ENCODE peak calls at places on chromosomes 6 and 20, in six cellular contexts. B is dorsolateral prefrontal cortex, N is Panc1, K is psoas muscle, V is HL-60, P is stomach. Z is an unnamed sample.

GRCh38 chr20:41998539-41999341 is 380.6 kb upstream of the CHD6 start:
- DNase-seq in B (no peak), N (no peak), K (no peak), V (no peak), P (no peak), Z (no peak)

GRCh38 chr20:8837396-8837795 is 231.5 kb upstream of the PLCB4 start:
- DNase-seq in B (no peak), N (no peak), K (no peak), V (no peak), P (no peak), Z (no peak)

GRCh38 chr6:133704371-133704770 is 184.5 kb upstream of the TCF21 start:
- DNase-seq in B (no peak), N (no peak), K (no peak), V (no peak), P (no peak), Z (no peak)

GRCh38 chr6:20778460-20778859 is 244.2 kb downstream of the CDKAL1 start:
- DNase-seq in B (no peak), N (no peak), K (no peak), V (no peak), P (no peak), Z (no peak)

GRCh38 chr20:35954907-35955251 is 577 bp upstream of the SCAND1 start:
- DNase-seq in B (no peak), N (no peak), K (no peak), V (no peak), P (no peak), Z (no peak)

GRCh38 chr6:135181333-135182119 is 418 bp downstream of the MYB start:
- DNase-seq in B (no peak), N (no peak), K (no peak), V (no peak), P (no peak), Z (no peak)

GRCh38 chr6:141452354-141452686 is 680.4 kb upstream of the GJE1 start:
- DNase-seq in B (no peak), N (no peak), K (no peak), V (no peak), P (no peak), Z (peak)

GRCh38 chr20:4150095-4150492 is 134.7 kb upstream of the RNF24 start:
- DNase-seq in B (no peak), N (no peak), K (no peak), V (no peak), P (no peak), Z (peak)

GRCh38 chr20:4167261-4168004 is 152.1 kb upstream of the RNF24 start:
- DNase-seq in B (peak), N (no peak), K (no peak), V (no peak), P (no peak), Z (peak)

GRCh38 chr6:10451828-10452509 is 37.1 kb upstream of the TFAP2A start:
- DNase-seq in B (no peak), N (no peak), K (no peak), V (no peak), P (no peak), Z (peak)

GRCh38 chr6:149683256-149683860 is 34.5 kb downstream of the LATS1 start:
- DNase-seq in B (no peak), N (no peak), K (no peak), V (no peak), P (no peak), Z (no peak)

GRCh38 chr6:106799008-106799952 is 169.9 kb downstream of the QRSL1 start:
- DNase-seq in B (no peak), N (no peak), K (no peak), V (no peak), P (no peak), Z (peak)

GRCh38 chr6:51949451-51949850 is 138.0 kb downstream of the PKHD1 start:
- DNase-seq in B (no peak), N (no peak), K (no peak), V (no peak), P (no peak), Z (no peak)

GRCh38 chr6:144262470-144263369 is 22.4 kb upstream of the UTRN start:
- DNase-seq in B (no peak), N (no peak), K (no peak), V (peak), P (no peak), Z (no peak)

GRCh38 chr6:53765270-53765669 is 29.5 kb upstream of the LRRC1 start:
- DNase-seq in B (no peak), N (no peak), K (no peak), V (no peak), P (no peak), Z (no peak)

GRCh38 chr6:79635179-79635578 is 4.0 kb downstream of the SH3BGRL2 start:
- DNase-seq in B (no peak), N (no peak), K (no peak), V (no peak), P (no peak), Z (no peak)

GRCh38 chr6:123636282-123636681 is 468 bp downstream of the TRDN start:
- DNase-seq in B (no peak), N (no peak), K (no peak), V (no peak), P (no peak), Z (no peak)

GRCh38 chr20:58129736-58130135 is 98.7 kb downstream of the ANKRD60 start:
- DNase-seq in B (no peak), N (no peak), K (no peak), V (no peak), P (no peak), Z (no peak)

GRCh38 chr6:26576929-26577719 is 19.6 kb upstream of the ABT1 start:
- DNase-seq in B (no peak), N (peak), K (no peak), V (peak), P (no peak), Z (peak)

GRCh38 chr6:130326496-130326895 is 39.3 kb upstream of the TMEM200A start:
- DNase-seq in B (no peak), N (no peak), K (no peak), V (no peak), P (no peak), Z (no peak)

GRCh38 chr6:45479834-45480696 is 102.3 kb upstream of the SUPT3H start:
- DNase-seq in B (no peak), N (no peak), K (no peak), V (peak), P (no peak), Z (no peak)

GRCh38 chr20:45374966-45375365 is 3.2 kb downstream of the TP53TG5 start:
- DNase-seq in B (no peak), N (no peak), K (no peak), V (no peak), P (no peak), Z (no peak)

GRCh38 chr6:26105842-26106241 is 18.6 kb downstream of the HFE start:
- DNase-seq in B (no peak), N (no peak), K (no peak), V (no peak), P (no peak), Z (no peak)

GRCh38 chr20:62485062-62485700 is 9.4 kb upstream of the GATA5 start:
- DNase-seq in B (no peak), N (no peak), K (no peak), V (no peak), P (peak), Z (no peak)

GRCh38 chr6:145660676-145661075 is 74.6 kb downstream of the EPM2A start:
- DNase-seq in B (no peak), N (no peak), K (no peak), V (no peak), P (no peak), Z (no peak)

GRCh38 chr6:143745160-143746133 is 67.7 kb downstream of the PHACTR2 start:
- DNase-seq in B (no peak), N (no peak), K (no peak), V (no peak), P (peak), Z (peak)

GRCh38 chr6:28141500-28142329 is at the start of gene ZKSCAN8:
- DNase-seq in B (peak), N (peak), K (peak), V (peak), P (peak), Z (peak)
- TF ChIP-seq CTCF in B (no peak), N (no peak), K (no peak), V (no peak), P (no peak), Z (no peak)

GRCh38 chr6:71491844-71492243 is 203.2 kb downstream of the OGFRL1 start:
- DNase-seq in B (no peak), N (no peak), K (no peak), V (no peak), P (no peak), Z (no peak)

GRCh38 chr6:71498643-71499042 is 210.0 kb downstream of the OGFRL1 start:
- DNase-seq in B (no peak), N (no peak), K (no peak), V (no peak), P (no peak), Z (no peak)

GRCh38 chr6:71492668-71493067 is 204.1 kb downstream of the OGFRL1 start:
- DNase-seq in B (no peak), N (no peak), K (no peak), V (no peak), P (no peak), Z (no peak)

GRCh38 chr6:71499667-71500066 is 211.1 kb downstream of the OGFRL1 start:
- DNase-seq in B (no peak), N (no peak), K (no peak), V (no peak), P (no peak), Z (no peak)

GRCh38 chr6:71496018-71496800 is 207.6 kb downstream of the OGFRL1 start:
- DNase-seq in B (no peak), N (no peak), K (no peak), V (no peak), P (no peak), Z (no peak)
- H3K4me3 ChIP-seq in B (peak), N (peak), K (peak), V (no peak), P (peak), Z (no peak)

GRCh38 chr6:1326535-1327121 is 14.7 kb downstream of the FOXQ1 start:
- DNase-seq in B (no peak), N (no peak), K (no peak), V (no peak), P (no peak), Z (no peak)

GRCh38 chr6:1327630-1328029 is 15.7 kb downstream of the FOXQ1 start:
- DNase-seq in B (no peak), N (no peak), K (no peak), V (no peak), P (no peak), Z (no peak)

GRCh38 chr6:1325471-1326309 is 13.8 kb downstream of the FOXQ1 start:
- DNase-seq in B (no peak), N (peak), K (no peak), V (no peak), P (peak), Z (no peak)

GRCh38 chr6:1322725-1323219 is 10.9 kb downstream of the FOXQ1 start:
- DNase-seq in B (no peak), N (no peak), K (no peak), V (no peak), P (no peak), Z (no peak)

DNA sequence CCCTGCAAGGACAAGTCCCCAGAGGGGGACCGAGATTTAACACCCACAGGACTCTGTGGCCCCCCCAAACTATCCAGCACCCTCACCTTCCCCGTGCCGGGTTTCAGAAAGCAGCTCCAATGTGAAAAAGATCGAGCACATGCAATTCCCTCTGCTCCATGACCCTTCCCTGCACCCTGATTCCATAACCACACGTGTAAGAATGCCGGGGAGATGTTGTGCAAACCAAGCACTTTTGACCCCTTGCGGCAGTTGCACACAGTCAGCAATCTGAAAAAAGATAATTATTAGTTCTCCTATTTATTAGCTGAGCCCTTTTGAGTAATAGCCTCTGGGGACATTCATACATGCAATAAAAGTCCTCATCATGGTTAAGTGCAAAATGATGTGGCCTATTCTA is 13.0 kb downstream of the FOXQ1 start:
- DNase-seq in B (no peak), N (no peak), K (no peak), V (no peak), P (no peak), Z (no peak)
- H3K27ac ChIP-seq in B (no peak), N (peak), K (no peak), V (no peak), P (peak), Z (no peak)

GRCh38 chr6:104955927-104956662 is 812 bp upstream of the LIN28B start:
- DNase-seq in B (no peak), N (no peak), K (no peak), V (no peak), P (no peak), Z (peak)
- TF ChIP-seq CTCF in B (no peak), N (peak), K (no peak), V (no peak), P (no peak), Z (peak)

DNA sequence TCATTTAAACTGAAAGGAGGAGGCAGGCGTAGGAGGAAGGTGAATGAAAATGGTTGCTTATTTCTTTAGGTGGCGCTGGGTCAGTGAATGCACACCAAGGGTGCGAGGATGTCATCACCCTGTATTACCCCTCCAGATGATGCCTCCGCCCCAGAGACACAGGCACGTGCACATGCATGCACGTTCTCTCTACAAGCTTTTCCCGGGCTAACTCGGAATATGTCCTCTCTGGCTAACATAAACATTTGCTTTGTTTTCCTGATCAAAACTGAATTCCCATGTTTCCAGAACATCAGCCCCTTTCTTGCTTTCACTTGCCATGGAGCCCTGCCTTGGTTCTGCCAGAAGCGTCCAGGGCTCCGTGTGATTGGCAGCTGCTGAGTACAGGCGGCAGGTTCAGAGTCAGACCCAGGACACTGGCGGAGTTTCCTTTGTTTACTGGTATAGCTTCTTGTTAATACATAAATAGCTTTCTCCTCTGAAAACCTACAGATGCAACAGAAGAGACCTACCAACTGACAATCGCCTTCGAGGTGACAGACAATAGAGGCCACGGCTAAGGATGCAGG is 131.2 kb upstream of the RPS6KA2 start:
- DNase-seq in B (no peak), N (no peak), K (no peak), V (no peak), P (no peak), Z (no peak)
- H3K4me3 ChIP-seq in B (peak), N (no peak), K (no peak), V (no peak), P (no peak), Z (no peak)

GRCh38 chr6:113968472-113968871 is 2.5 kb downstream of the HDAC2 start:
- DNase-seq in B (no peak), N (no peak), K (no peak), V (peak), P (no peak), Z (no peak)
- H3K27ac ChIP-seq in B (no peak), N (peak), K (no peak), V (no peak), P (no peak), Z (no peak)

DNA sequence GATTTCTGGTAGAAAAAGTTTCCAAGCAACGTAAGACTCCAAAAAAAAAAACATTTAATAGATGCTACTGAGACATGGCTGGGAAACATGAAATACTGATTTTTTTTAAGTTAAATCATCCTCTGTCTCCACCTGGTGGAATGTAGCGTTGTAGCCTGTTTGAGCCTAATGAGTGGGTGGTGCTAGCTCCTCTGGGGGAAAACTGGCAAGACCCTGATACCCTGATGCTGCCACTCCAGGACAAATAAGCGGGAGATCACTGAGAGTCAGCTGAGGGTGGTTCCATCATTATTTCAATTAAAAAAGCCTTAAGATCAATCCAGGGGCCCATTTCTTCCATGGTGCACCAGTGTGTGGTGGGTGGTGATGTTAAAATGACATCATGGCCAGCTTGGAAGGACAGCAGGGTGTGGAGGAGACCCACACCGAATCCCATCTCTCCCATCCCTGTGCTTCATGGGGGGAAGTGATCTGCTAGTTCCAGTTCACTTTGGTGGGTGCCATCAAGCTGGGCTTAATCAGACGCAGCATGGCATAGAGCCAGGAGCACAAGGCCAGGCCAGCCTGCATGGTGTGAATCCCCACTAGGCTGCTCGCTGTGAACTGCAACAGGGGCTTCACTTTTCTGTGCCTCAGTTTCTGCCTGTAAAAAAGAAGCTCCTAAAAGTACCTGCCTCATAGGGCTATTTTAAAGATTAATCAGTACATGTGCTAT is 12.8 kb upstream of the MRPS10 start:
- DNase-seq in B (no peak), N (no peak), K (no peak), V (no peak), P (no peak), Z (peak)
- TF ChIP-seq CTCF in B (no peak), N (peak), K (no peak), V (no peak), P (no peak), Z (peak)